ENCODE peak calls at places on chromosomes 3 and 15, in ten cellular contexts. Z, O, G, R, U, D, S, Y, B and T are unnamed samples.

GRCh38 chr15:35630570-35630969 is 84.6 kb upstream of the DPH6 start:
- DNase-seq in Z (peak), O (peak), G (peak), R (no peak), U (no peak), D (no peak), S (no peak), Y (no peak), B (no peak), T (peak)

GRCh38 chr3:34260266-34260990 is 462.0 kb downstream of the PDCD6IP start:
- DNase-seq in Z (peak), O (peak), G (peak), R (peak), U (peak), D (peak), S (no peak), Y (peak), B (peak), T (peak)

GRCh38 chr3:139299261-139300132 is 44.3 kb upstream of the MRPS22 start:
- DNase-seq in Z (no peak), O (peak), G (peak), R (no peak), U (no peak), D (peak), S (no peak), Y (no peak), B (peak), T (peak)

GRCh38 chr3:126954141-126954845 is 28.6 kb upstream of the PLXNA1 start:
- DNase-seq in Z (no peak), O (no peak), G (no peak), R (no peak), U (peak), D (no peak), S (no peak), Y (no peak), B (no peak), T (no peak)

GRCh38 chr15:82021021-82021420 is 24.8 kb downstream of the MEX3B start:
- DNase-seq in Z (no peak), O (no peak), G (no peak), R (no peak), U (no peak), D (no peak), S (no peak), Y (no peak), B (no peak), T (no peak)

GRCh38 chr15:58608129-58608590 is 141.3 kb downstream of the ADAM10 start:
- DNase-seq in Z (no peak), O (peak), G (peak), R (no peak), U (no peak), D (peak), S (no peak), Y (no peak), B (peak), T (peak)

GRCh38 chr3:151787626-151788025 is 26.3 kb upstream of the AADAC start:
- DNase-seq in Z (no peak), O (no peak), G (peak), R (no peak), U (no peak), D (no peak), S (no peak), Y (no peak), B (no peak), T (peak)

GRCh38 chr3:177150970-177151627 is 46.2 kb downstream of the TBL1XR1 start:
- DNase-seq in Z (no peak), O (peak), G (peak), R (no peak), U (peak), D (peak), S (no peak), Y (no peak), B (peak), T (peak)

GRCh38 chr3:143081844-143082778 is 37.5 kb upstream of the CHST2 start:
- DNase-seq in Z (no peak), O (no peak), G (no peak), R (no peak), U (peak), D (no peak), S (no peak), Y (no peak), B (no peak), T (no peak)

GRCh38 chr3:173970206-173970605 is 572.7 kb downstream of the NLGN1 start:
- DNase-seq in Z (no peak), O (no peak), G (no peak), R (no peak), U (no peak), D (no peak), S (no peak), Y (no peak), B (no peak), T (no peak)

GRCh38 chr15:83057660-83058376 is 9.2 kb downstream of the BTBD1 start:
- DNase-seq in Z (peak), O (peak), G (peak), R (no peak), U (no peak), D (peak), S (no peak), Y (no peak), B (no peak), T (peak)

GRCh38 chr3:41202834-41203345 is 3.6 kb downstream of the CTNNB1 start:
- DNase-seq in Z (peak), O (peak), G (peak), R (no peak), U (peak), D (peak), S (no peak), Y (no peak), B (peak), T (peak)

GRCh38 chr3:106068386-106068785 is 199.6 kb upstream of the CBLB start:
- DNase-seq in Z (no peak), O (no peak), G (peak), R (no peak), U (no peak), D (peak), S (no peak), Y (no peak), B (no peak), T (no peak)

GRCh38 chr15:101479851-101480612 is 9.5 kb downstream of the PCSK6 start:
- DNase-seq in Z (no peak), O (no peak), G (no peak), R (no peak), U (no peak), D (no peak), S (no peak), Y (no peak), B (no peak), T (no peak)

GRCh38 chr15:35557544-35557943 is 11.6 kb upstream of the DPH6 start:
- DNase-seq in Z (no peak), O (peak), G (peak), R (no peak), U (no peak), D (peak), S (no peak), Y (no peak), B (peak), T (peak)

GRCh38 chr3:123719785-123720531 is 135.1 kb upstream of the HACD2 start:
- DNase-seq in Z (peak), O (no peak), G (no peak), R (no peak), U (no peak), D (no peak), S (no peak), Y (no peak), B (no peak), T (no peak)

GRCh38 chr3:123723527-123724168 is 138.8 kb upstream of the HACD2 start:
- DNase-seq in Z (peak), O (peak), G (peak), R (no peak), U (peak), D (peak), S (peak), Y (peak), B (peak), T (peak)

GRCh38 chr3:123720638-123721037 is 135.8 kb upstream of the HACD2 start:
- DNase-seq in Z (no peak), O (no peak), G (no peak), R (no peak), U (no peak), D (no peak), S (no peak), Y (no peak), B (no peak), T (no peak)

GRCh38 chr3:123724306-123724705 is 139.5 kb upstream of the HACD2 start:
- DNase-seq in Z (no peak), O (no peak), G (peak), R (no peak), U (no peak), D (peak), S (no peak), Y (no peak), B (no peak), T (no peak)

DNA sequence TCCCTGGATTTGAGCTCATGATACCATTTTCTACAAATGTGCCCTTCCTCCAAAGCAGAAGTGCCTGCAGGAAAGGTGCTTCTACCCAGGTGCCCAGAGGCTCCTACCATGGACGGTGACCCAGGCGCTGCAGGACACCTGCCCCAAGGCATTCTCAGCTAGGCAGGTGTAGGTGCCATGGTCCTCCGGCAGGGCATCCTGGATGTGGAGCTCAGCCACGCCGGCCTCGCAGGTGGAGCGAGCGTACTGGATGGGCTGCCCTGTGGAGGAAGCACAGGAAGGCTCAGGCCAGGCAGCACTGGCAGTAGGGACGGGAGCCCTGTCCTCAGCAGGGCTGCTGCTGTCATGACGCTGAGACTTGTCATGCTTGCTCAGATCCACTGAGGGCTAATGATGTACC is 137.2 kb upstream of the HACD2 start:
- DNase-seq in Z (no peak), O (no peak), G (no peak), R (no peak), U (no peak), D (no peak), S (no peak), Y (no peak), B (no peak), T (no peak)
- H3K4me3 ChIP-seq in Z (no peak), O (no peak), G (no peak), R (no peak), U (no peak), D (no peak), S (no peak), Y (no peak), B (no peak), T (no peak)

DNA sequence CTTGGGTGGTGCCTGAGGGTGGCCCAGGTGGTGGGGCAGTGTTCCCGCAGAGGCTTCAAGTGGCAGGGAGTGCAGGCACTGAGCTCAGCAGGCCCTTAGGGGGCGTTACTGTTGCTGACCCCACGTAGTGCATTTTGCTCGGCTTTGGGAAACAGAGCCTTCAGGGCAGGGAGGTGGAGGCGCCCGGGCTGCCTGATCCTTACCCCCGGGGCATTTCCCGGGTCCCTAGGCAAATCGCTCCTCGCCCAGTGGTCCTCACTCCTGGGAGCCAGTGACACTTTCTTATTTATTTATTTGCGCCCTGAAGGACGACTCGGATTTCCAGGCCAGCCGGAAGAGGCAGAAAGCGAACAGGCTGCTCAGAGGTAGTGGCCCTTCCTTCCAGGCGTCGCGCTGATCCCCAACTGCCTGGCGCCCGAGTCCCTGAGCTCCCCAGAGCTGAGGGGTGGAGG is 10.1 kb upstream of the FOXB1 start:
- DNase-seq in Z (no peak), O (no peak), G (no peak), R (no peak), U (no peak), D (no peak), S (no peak), Y (no peak), B (no peak), T (no peak)
- TF ChIP-seq CTCF in Z (no peak), O (peak), G (no peak), R (no peak), U (peak), D (no peak), S (peak), Y (no peak), B (peak), T (no peak)

GRCh38 chr3:14404396-14405119 is 2.2 kb downstream of the SLC6A6 start:
- DNase-seq in Z (no peak), O (no peak), G (no peak), R (no peak), U (no peak), D (no peak), S (no peak), Y (no peak), B (no peak), T (no peak)

GRCh38 chr3:14406762-14407161 is 4.4 kb downstream of the SLC6A6 start:
- DNase-seq in Z (no peak), O (no peak), G (no peak), R (no peak), U (no peak), D (no peak), S (no peak), Y (no peak), B (no peak), T (no peak)

GRCh38 chr3:14405886-14406238 is 3.5 kb downstream of the SLC6A6 start:
- DNase-seq in Z (no peak), O (no peak), G (no peak), R (no peak), U (no peak), D (no peak), S (no peak), Y (no peak), B (no peak), T (no peak)

GRCh38 chr3:14406336-14406735 is 3.9 kb downstream of the SLC6A6 start:
- DNase-seq in Z (no peak), O (no peak), G (no peak), R (no peak), U (no peak), D (no peak), S (no peak), Y (no peak), B (no peak), T (no peak)

DNA sequence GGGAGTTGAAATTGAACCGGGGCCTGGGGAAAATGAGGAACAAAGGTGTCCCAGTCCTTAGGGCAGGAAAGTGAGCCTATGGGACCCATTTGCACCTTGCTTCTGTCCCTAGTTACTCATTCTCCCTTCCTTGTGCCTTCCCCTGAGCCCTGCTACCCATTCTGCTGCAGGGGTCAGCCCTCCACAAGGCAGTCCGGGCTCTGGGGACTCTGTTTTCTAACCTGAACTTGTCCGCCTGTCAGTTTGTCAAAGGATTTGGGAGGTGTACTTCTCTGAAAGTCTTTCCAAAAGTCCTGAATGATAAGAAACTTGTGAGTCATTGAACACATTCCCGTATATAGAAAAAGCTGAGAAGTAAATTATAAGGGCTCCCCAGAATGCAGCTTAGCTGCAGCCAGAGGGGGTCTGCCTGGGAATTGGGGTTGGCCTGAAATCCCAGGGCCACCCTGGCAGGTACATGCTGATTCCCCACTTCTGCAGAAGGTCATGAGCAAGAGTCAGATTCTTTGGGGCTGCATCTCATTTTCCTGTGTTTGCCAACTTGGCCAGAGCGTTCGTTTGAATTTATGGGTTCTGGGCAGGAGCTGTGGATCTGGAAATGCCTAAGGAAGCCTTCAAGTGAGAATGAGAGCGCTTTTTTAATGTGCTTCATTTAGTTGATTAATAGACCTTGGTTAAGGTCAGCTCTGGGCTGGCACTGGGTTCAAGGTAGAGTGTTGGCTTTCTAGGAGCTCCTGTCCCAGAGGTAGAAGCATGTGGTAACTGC is 2.9 kb downstream of the SLC6A6 start:
- DNase-seq in Z (no peak), O (peak), G (peak), R (no peak), U (no peak), D (no peak), S (no peak), Y (no peak), B (no peak), T (no peak)
- H3K4me3 ChIP-seq in Z (peak), O (no peak), G (peak), R (peak), U (no peak), D (no peak), S (no peak), Y (peak), B (peak), T (no peak)

DNA sequence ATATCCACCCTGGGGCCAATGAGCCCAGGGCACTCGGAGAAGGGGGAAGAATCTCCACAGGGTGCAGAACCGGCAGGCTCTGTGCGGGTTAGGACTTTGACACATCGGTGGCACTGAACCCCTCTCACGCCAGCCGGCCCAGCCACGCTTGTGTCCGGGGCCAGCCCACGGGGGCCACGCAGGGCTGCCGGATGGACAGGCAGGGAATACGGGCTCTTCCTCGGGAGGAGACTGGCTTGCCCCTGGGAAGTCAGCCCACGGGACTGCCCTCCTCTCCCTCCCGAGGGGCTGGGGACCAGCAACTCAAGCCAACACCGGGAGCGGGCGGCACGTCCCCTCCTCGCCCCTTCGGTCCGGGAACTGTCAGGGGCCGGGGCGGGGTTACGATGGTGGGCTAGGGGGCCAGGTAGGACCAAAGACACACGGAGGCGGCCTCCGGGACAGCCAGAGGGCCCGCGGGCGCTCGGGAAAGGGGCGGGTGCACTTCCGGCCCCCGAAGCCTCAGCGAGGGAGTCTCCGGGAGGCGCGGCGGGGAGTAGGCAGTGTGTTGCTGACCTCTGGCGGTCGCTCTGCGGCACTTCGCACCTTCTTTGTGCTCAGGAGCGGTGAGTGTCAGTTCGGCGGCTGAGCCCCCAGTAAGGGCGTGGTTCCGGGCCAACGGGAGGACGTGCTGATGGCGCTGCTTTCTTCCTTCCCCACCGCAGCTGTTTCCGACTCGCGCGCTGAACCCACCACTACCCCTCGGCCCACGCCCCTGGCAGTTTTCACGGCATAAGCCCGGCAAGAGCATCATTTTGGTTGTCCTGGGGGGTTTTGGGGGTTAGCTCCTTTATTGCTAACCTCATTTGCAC is 5.1 kb upstream of the CYP8B1 start:
- DNase-seq in Z (peak), O (peak), G (peak), R (peak), U (peak), D (peak), S (peak), Y (peak), B (peak), T (peak)
- TF ChIP-seq CTCF in Z (peak), O (peak), G (peak), R (peak), U (peak), D (peak), S (peak), Y (peak), B (peak), T (peak)

GRCh38 chr15:80783275-80783674 is 4.1 kb downstream of the CEMIP start:
- DNase-seq in Z (no peak), O (no peak), G (no peak), R (no peak), U (no peak), D (no peak), S (no peak), Y (no peak), B (no peak), T (no peak)

GRCh38 chr15:80788536-80788935 is 9.4 kb downstream of the CEMIP start:
- DNase-seq in Z (no peak), O (no peak), G (no peak), R (no peak), U (no peak), D (peak), S (no peak), Y (no peak), B (no peak), T (no peak)

GRCh38 chr15:80785335-80785734 is 6.2 kb downstream of the CEMIP start:
- DNase-seq in Z (no peak), O (no peak), G (peak), R (no peak), U (no peak), D (no peak), S (no peak), Y (no peak), B (peak), T (no peak)

GRCh38 chr15:80787238-80787805 is 8.2 kb downstream of the CEMIP start:
- DNase-seq in Z (no peak), O (no peak), G (peak), R (no peak), U (no peak), D (no peak), S (no peak), Y (no peak), B (no peak), T (no peak)

GRCh38 chr15:80785811-80786354 is 6.7 kb downstream of the CEMIP start:
- DNase-seq in Z (no peak), O (no peak), G (peak), R (no peak), U (no peak), D (no peak), S (no peak), Y (no peak), B (no peak), T (no peak)
- H3K4me3 ChIP-seq in Z (no peak), O (no peak), G (peak), R (no peak), U (no peak), D (no peak), S (no peak), Y (no peak), B (no peak), T (no peak)